ENCODE peak calls at places on chromosomes 1 and 21, in seven cellular contexts. D is BE2C, H is choroid plexus epithelial cell, K is vagina, B is AG09319, U is astrocyte of the cerebellum, M is foreskin keratinocyte. E is an unnamed sample.

GRCh38 chr1:47629201-47629600 is 191.4 kb downstream of the FOXD2 start:
- DNase-seq in D (no peak), H (no peak), K (no peak), B (no peak), U (no peak), M (no peak), E (no peak)

GRCh38 chr21:43578677-43579313 is 80.5 kb downstream of the HSF2BP start:
- DNase-seq in D (no peak), H (peak; percentile 80), K (no peak), B (no peak), U (peak; percentile 49), M (no peak), E (no peak)

GRCh38 chr1:184632415-184633175 is 122.1 kb downstream of the EDEM3 start:
- DNase-seq in D (no peak), H (no peak), K (no peak), B (no peak), U (no peak), M (no peak), E (no peak)

GRCh38 chr1:6495041-6495441 is 3.6 kb upstream of the PLEKHG5 start:
- DNase-seq in D (peak; percentile 66), H (no peak), K (no peak), B (no peak), U (no peak), M (no peak), E (no peak)

GRCh38 chr1:33180226-33181037 is 1.4 kb downstream of the TRIM62 start:
- DNase-seq in D (peak; percentile 91), H (peak; percentile 92), K (no peak), B (peak; percentile 50), U (peak; percentile 60), M (peak; percentile 78), E (peak; percentile 62)

GRCh38 chr1:210236840-210237409 is 4.3 kb downstream of the SERTAD4 start:
- DNase-seq in D (peak; percentile 34), H (peak; percentile 55), K (no peak), B (no peak), U (peak; percentile 75), M (no peak), E (no peak)

GRCh38 chr1:85328713-85329376 is 52.4 kb upstream of the BCL10 start:
- DNase-seq in D (no peak), H (peak; percentile 98), K (no peak), B (peak; percentile 81), U (peak; percentile 95), M (peak; percentile 99), E (peak; percentile 98)

GRCh38 chr1:88529581-88529980 is 154.5 kb upstream of the PKN2 start:
- DNase-seq in D (no peak), H (no peak), K (no peak), B (no peak), U (no peak), M (no peak), E (no peak)

GRCh38 chr1:80495806-80496205 is 1304.9 kb upstream of the ADGRL2 start:
- DNase-seq in D (no peak), H (no peak), K (no peak), B (no peak), U (no peak), M (no peak), E (no peak)

GRCh38 chr21:17491716-17492414 is 21.0 kb upstream of the CXADR start:
- DNase-seq in D (no peak), H (peak; percentile 99), K (no peak), B (peak; percentile 88), U (peak; percentile 100), M (peak; percentile 88), E (peak; percentile 94)

GRCh38 chr21:34762761-34763160 is 94.0 kb downstream of the CLIC6 start:
- DNase-seq in D (no peak), H (peak; percentile 62), K (no peak), B (no peak), U (peak; percentile 57), M (no peak), E (peak; percentile 31)
- TF ChIP-seq CTCF in D (no peak), H (peak; percentile 27), K (no peak), B (no peak), U (peak; percentile 34), M (no peak), E (peak; percentile 50)

GRCh38 chr1:50156241-50157010 is 47.7 kb downstream of the ELAVL4 start:
- DNase-seq in D (no peak), H (no peak), K (no peak), B (no peak), U (no peak), M (peak; percentile 40), E (no peak)
- TF ChIP-seq CTCF in D (no peak), H (no peak), K (no peak), B (no peak), U (no peak), M (no peak), E (no peak)

GRCh38 chr1:116232989-116233514 is 121.9 kb downstream of the MAB21L3 start:
- DNase-seq in D (no peak), H (peak; percentile 2), K (no peak), B (no peak), U (no peak), M (no peak), E (no peak)
- TF ChIP-seq CTCF in D (peak; percentile 19), H (no peak), K (no peak), B (no peak), U (no peak), M (peak; percentile 40), E (no peak)

GRCh38 chr1:224643653-224644052 is 27.5 kb downstream of the CNIH3 start:
- DNase-seq in D (no peak), H (no peak), K (no peak), B (no peak), U (no peak), M (no peak), E (no peak)

GRCh38 chr1:224639426-224639975 is 23.4 kb downstream of the CNIH3 start:
- DNase-seq in D (no peak), H (no peak), K (no peak), B (no peak), U (no peak), M (no peak), E (no peak)

GRCh38 chr1:224640587-224640986 is 24.5 kb downstream of the CNIH3 start:
- DNase-seq in D (no peak), H (no peak), K (no peak), B (no peak), U (no peak), M (no peak), E (no peak)

GRCh38 chr1:224640018-224640417 is 23.9 kb downstream of the CNIH3 start:
- DNase-seq in D (no peak), H (no peak), K (no peak), B (no peak), U (no peak), M (no peak), E (no peak)

DNA sequence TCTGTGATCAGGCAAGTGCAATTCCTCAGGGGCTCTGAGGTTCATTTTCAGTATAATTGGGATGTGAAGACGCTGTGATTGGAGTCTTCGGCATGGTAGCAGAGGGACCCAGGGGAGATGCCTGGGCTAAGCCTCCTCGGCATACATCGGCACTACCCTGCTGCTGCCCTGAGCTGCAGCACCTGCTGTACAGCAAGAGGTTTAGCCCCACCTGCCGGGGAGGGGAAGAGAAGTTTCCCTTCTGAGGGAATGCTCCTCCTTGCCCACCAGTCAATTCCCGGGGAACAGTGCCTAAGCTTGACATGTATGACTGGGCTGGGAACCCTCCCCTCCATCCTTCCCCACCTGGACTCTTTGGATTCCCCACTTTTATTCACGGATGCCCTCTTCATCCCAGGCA is 24.9 kb downstream of the CNIH3 start:
- DNase-seq in D (no peak), H (no peak), K (no peak), B (no peak), U (no peak), M (no peak), E (no peak)
- TF ChIP-seq CTCF in D (no peak), H (peak; percentile 41), K (no peak), B (no peak), U (peak; percentile 7), M (peak; percentile 61), E (no peak)

E was measured in HFFc6.